ENCODE peak calls at places on chromosomes 11 and 22, in eight cellular contexts. O, E, S, C, W, R, D and A are unnamed samples.

GRCh38 chr11:126918556-126918955 is 82.0 kb downstream of the KIRREL3 start:
- DNase-seq in E (no peak), D (no peak), W (peak; percentile 39), S (no peak), C (no peak), R (no peak), O (no peak), A (no peak)

GRCh38 chr22:40107756-40108437 is 69.8 kb upstream of the TNRC6B start:
- DNase-seq in S (no peak), C (peak; percentile 40), O (no peak), E (no peak), D (no peak), R (peak; percentile 9), W (peak; percentile 90), A (peak; percentile 14)

GRCh38 chr11:8301622-8302021 is 37.9 kb upstream of the LMO1 start:
- DNase-seq in S (no peak), W (no peak), D (no peak), E (no peak), C (no peak), O (no peak), R (no peak), A (no peak)

GRCh38 chr22:26199665-26200064 is 30.4 kb downstream of the SEZ6L start:
- DNase-seq in D (no peak), C (no peak), W (no peak), R (no peak), O (peak; percentile 34), S (no peak), E (no peak), A (no peak)

GRCh38 chr22:24002849-24003248 is 2.4 kb downstream of the GSTT4 start:
- DNase-seq in O (no peak), E (no peak), D (no peak), R (no peak), W (no peak), C (no peak), S (no peak), A (no peak)

GRCh38 chr11:14587203-14587602 is 56.4 kb upstream of the PDE3B start:
- DNase-seq in W (no peak), O (no peak), S (no peak), C (no peak), D (no peak), E (no peak), R (no peak), A (no peak)

GRCh38 chr11:58999291-58999680 is 60.0 kb downstream of the GLYATL1 start:
- DNase-seq in W (no peak), S (no peak), R (peak; percentile 18), O (no peak), E (no peak), C (no peak), D (no peak), A (peak; percentile 18)

GRCh38 chr22:22684605-22685561 is 40.5 kb downstream of the GGTLC2 start:
- DNase-seq in R (peak; percentile 86), W (peak; percentile 87), C (peak; percentile 56), S (peak; percentile 55), O (peak; percentile 57), D (no peak), E (no peak), A (peak; percentile 69)

GRCh38 chr11:396948-397548 is 3.0 kb downstream of the PKP3 start:
- DNase-seq in O (no peak), E (no peak), R (no peak), D (peak; percentile 95), C (no peak), S (no peak), W (peak; percentile 79), A (no peak)

GRCh38 chr22:17268501-17269223 is 49.4 kb upstream of the ADA2 start:
- DNase-seq in E (no peak), W (no peak), C (no peak), R (peak; percentile 24), D (no peak), S (peak; percentile 56), O (peak; percentile 84), A (no peak)

GRCh38 chr22:24178502-24179440 is 2.5 kb upstream of the SUSD2 start:
- DNase-seq in D (peak; percentile 57), O (peak; percentile 76), E (no peak), R (peak; percentile 55), W (peak; percentile 31), C (no peak), S (peak; percentile 58), A (no peak)

GRCh38 chr11:62391642-62392425 is 27.0 kb upstream of the SCGB1A1 start:
- DNase-seq in D (no peak), W (no peak), S (no peak), R (no peak), C (no peak), O (peak; percentile 63), E (no peak), A (no peak)

GRCh38 chr11:67195971-67196418 is 70.3 kb upstream of the GRK2 start:
- DNase-seq in R (no peak), S (peak; percentile 5), D (no peak), O (peak; percentile 28), E (no peak), C (peak; percentile 84), W (peak; percentile 89), A (peak; percentile 30)

GRCh38 chr11:87134524-87135106 is 96.9 kb downstream of the TMEM135 start:
- DNase-seq in E (no peak), C (no peak), W (no peak), S (no peak), O (no peak), D (no peak), R (no peak), A (no peak)

GRCh38 chr11:8956860-8957259 is 7.4 kb downstream of the TMEM9B start:
- DNase-seq in W (no peak), S (no peak), D (no peak), R (no peak), C (no peak), E (no peak), O (no peak), A (no peak)

GRCh38 chr11:41989800-41990380 is 530.4 kb upstream of the LRRC4C start:
- DNase-seq in W (no peak), S (no peak), D (no peak), R (no peak), C (peak; percentile 50), E (no peak), O (no peak), A (no peak)

GRCh38 chr11:2419638-2420501 is 19.3 kb downstream of the TSSC4 start:
- DNase-seq in D (peak; percentile 89), C (peak; percentile 83), O (peak; percentile 87), S (peak; percentile 90), E (peak; percentile 52), R (peak; percentile 79), W (peak; percentile 89), A (peak; percentile 88)

DNA sequence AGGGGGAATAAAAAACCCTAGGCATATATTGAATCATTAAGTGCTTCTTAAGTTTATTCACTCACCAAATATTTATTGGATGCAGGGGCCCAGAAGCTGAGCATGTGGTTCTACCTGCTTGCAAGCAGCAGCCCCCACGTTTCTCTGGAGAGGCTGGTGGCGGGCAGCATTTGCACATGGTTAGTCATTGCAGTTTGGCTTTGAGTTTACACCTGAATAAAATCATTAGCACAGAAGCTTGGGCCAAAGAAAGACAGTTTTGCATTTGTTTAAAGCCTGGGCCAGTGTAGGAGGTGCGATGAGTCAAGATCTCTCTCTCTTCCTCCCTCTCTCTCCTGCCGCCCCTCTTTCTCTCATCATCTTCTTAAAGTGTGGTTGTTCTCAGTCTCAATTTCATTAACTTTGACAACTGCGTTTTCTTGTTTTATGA is 72.6 kb downstream of the C22orf31 start:
- DNase-seq in D (no peak), R (no peak), E (no peak), O (peak; percentile 73), C (peak; percentile 72), S (no peak), W (peak; percentile 11), A (no peak)
- TF ChIP-seq EZH2phosphoT487 in D (no peak), R (no peak), E (no peak), O (no peak), C (no peak), S (no peak), W (no peak), A (no peak)

GRCh38 chr11:81071641-81072040 is 1630.8 kb upstream of the TENM4 start:
- DNase-seq in S (no peak), D (no peak), R (no peak), W (no peak), C (peak; percentile 37), O (no peak), E (no peak), A (no peak)
- H3K4me1 ChIP-seq in S (peaks cover 21% of the 10 kb centered on the region), D (no peaks in the 10 kb centered on the region), R (no peaks in the 10 kb centered on the region), W (no peaks in the 10 kb centered on the region), C (no peaks in the 10 kb centered on the region), O (peaks cover 7% of the 10 kb centered on the region), E (no peaks in the 10 kb centered on the region), A (no peaks in the 10 kb centered on the region)

DNA sequence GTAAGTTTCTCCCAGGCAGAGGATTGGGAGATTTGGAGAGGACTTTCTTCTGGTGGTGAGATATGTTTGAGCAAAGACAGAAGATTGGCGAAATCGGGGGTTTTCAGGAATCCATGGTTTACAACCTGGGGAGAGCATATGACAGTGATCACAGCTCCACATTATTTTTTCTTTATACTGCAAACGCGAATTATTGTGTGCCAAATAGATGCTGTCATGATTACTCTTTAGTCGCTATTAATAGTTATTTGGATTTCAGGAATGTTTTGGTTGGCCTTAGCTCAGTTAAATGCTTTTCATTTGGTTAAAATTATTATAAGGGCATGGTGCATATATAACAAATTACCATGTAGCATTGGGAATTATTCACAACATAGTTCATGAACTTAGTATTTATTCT is 15.2 kb downstream of the ATXN10 start:
- DNase-seq in O (no peak), W (peak; percentile 68), D (no peak), S (no peak), E (no peak), C (no peak), R (no peak), A (no peak)
- TF ChIP-seq EZH2phosphoT487 in O (no peak), W (no peak), D (no peak), S (no peak), E (no peak), C (no peak), R (no peak), A (no peak)

DNA sequence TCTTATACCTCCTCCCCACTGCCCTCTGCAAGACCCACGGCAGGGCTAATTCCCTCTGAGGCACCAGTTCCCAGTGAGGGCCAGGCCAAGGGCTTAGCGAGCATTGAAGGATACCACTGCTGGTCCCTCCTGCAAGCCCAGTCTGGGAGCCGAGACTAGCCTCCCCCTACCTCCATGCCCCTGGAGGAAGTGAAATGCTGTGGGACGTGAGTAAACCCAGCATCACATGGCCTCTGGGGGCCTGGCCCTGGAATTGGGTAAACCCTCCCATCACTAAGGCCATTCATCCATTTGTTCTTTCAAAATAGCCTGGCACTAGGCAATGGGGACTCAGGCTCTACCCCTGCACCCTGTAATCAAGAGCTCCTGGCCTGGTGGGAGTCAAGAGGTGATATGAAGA is 24.7 kb downstream of the ARAP1 start:
- DNase-seq in D (no peak), S (no peak), W (peak; percentile 35), O (no peak), R (no peak), C (no peak), E (no peak), A (no peak)
- H3K4me1 ChIP-seq in D (peaks cover 6% of the 10 kb centered on the region), S (no peaks in the 10 kb centered on the region), W (peaks cover 4% of the 10 kb centered on the region), O (peaks cover 6% of the 10 kb centered on the region), R (peaks cover 18% of the 10 kb centered on the region), C (peaks cover 4% of the 10 kb centered on the region), E (peaks cover 4% of the 10 kb centered on the region), A (peaks cover 8% of the 10 kb centered on the region)

GRCh38 chr11:27471067-27471587 is 1.5 kb downstream of the LGR4 start:
- DNase-seq in S (peak; percentile 26), R (no peak), C (peak; percentile 43), O (peak; percentile 51), E (no peak), D (no peak), W (peak; percentile 44), A (peak; percentile 13)
- TF ChIP-seq EZH2phosphoT487 in S (no peak), R (no peak), C (no peak), O (no peak), E (no peak), D (no peak), W (no peak), A (no peak)

GRCh38 chr11:47527186-47527585 is 25.7 kb downstream of the CELF1 start:
- DNase-seq in E (no peak), C (no peak), R (no peak), O (no peak), S (no peak), W (no peak), D (no peak), A (no peak)
- H3K4me1 ChIP-seq in E (peaks cover 30% of the 10 kb centered on the region), C (peaks cover 24% of the 10 kb centered on the region), R (peaks cover 27% of the 10 kb centered on the region), O (peaks cover 45% of the 10 kb centered on the region), S (peaks cover 23% of the 10 kb centered on the region), W (peaks cover 29% of the 10 kb centered on the region), D (peaks cover 18% of the 10 kb centered on the region), A (peaks cover 28% of the 10 kb centered on the region)